ENCODE peak calls at places on chromosomes 1 and 21, in five cellular contexts. P, F, H, T and S are unnamed samples.
A peak's percentile ranks its signal among the peaks of the same experiment; 100 is the strongest.

GRCh38 chr1:77688939-77689338 is 6.5 kb upstream of the ZZZ3 start:
- DNase-seq in P (no peak), F (no peak), H (no peak), T (no peak), S (no peak)

GRCh38 chr1:58844176-58844575 is 60.3 kb upstream of the JUN start:
- DNase-seq in P (no peak), F (no peak), H (no peak), T (peak; percentile 17), S (no peak)

GRCh38 chr1:61428146-61428545 is 296.8 kb downstream of the TM2D1 start:
- DNase-seq in P (no peak), F (no peak), H (no peak), T (no peak), S (no peak)

GRCh38 chr1:229286099-229286766 is 15.3 kb downstream of the RAB4A start:
- DNase-seq in P (no peak), F (no peak), H (no peak), T (no peak), S (no peak)

GRCh38 chr1:29342351-29342750 is 106.0 kb downstream of the PTPRU start:
- DNase-seq in P (no peak), F (no peak), H (no peak), T (no peak), S (no peak)

GRCh38 chr1:8112611-8113256 is 86.6 kb upstream of the ERRFI1 start:
- DNase-seq in P (no peak), F (no peak), H (no peak), T (no peak), S (no peak)

GRCh38 chr21:14567557-14568279 is 21.6 kb upstream of the SAMSN1 start:
- DNase-seq in P (no peak), F (no peak), H (no peak), T (no peak), S (no peak)

GRCh38 chr1:93503816-93504215 is 55.9 kb downstream of the FNBP1L start:
- DNase-seq in P (no peak), F (no peak), H (no peak), T (no peak), S (no peak)

GRCh38 chr1:186139706-186140105 is 235.3 kb downstream of the TPR start:
- DNase-seq in P (no peak), F (no peak), H (no peak), T (peak; percentile 78), S (no peak)

GRCh38 chr1:210062033-210062432 is 124.0 kb downstream of the SYT14 start:
- DNase-seq in P (no peak), F (no peak), H (no peak), T (no peak), S (no peak)

GRCh38 chr21:43316156-43316845 is 110.6 kb downstream of the SIK1 start:
- DNase-seq in P (no peak), F (no peak), H (no peak), T (no peak), S (no peak)

GRCh38 chr21:43313221-43313938 is 113.6 kb downstream of the SIK1 start:
- DNase-seq in P (no peak), F (no peak), H (no peak), T (no peak), S (no peak)

GRCh38 chr21:43313939-43314405 is 113.0 kb downstream of the SIK1 start:
- DNase-seq in P (no peak), F (no peak), H (no peak), T (no peak), S (no peak)

GRCh38 chr21:43317254-43317748 is 109.6 kb downstream of the SIK1 start:
- DNase-seq in P (no peak), F (no peak), H (no peak), T (no peak), S (no peak)

DNA sequence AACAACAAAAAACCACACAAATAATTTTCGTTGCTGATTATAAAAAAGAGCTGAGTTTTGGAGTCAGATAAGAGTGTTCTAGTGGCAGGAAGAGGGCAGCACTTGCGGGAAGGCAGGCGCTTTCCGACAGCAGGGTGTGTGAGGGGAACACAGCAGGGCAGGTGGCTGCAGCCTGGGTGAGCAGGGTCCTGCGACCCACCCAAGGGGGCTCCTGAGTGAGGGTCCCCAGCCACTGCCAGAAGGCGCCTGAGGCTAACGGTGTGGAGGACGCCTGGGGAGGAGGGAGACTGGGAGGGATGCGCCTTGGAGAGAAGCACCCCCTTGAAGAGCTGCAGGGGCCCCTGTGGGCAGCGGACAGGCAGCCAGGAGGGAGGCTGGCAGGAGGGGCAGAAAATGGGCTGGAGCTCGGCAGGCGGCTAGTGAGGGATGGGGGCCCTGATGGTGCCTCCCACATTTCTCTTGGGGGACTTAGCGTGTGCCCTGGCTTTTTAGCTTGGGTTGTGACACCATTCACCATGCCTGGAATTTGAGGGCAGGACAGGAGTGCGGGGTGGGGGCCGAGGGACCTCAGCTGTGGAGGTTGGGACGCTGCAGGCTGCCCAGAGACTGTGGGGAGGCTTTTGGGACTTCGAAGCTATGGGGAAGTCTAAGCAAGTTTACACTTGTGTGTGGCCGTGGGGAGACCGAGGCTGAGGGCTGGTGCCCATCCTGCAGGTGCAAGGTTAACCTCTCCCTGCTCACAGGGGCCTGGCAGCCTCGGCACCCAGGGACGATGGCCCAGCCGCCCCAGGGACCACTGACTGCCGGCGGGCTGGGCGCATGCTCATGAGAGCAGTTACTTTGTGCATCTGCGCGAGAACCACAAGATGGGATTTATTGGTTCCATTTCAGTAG is 111.4 kb downstream of the SIK1 start:
- DNase-seq in P (no peak), F (no peak), H (no peak), T (no peak), S (no peak)
- TF ChIP-seq CTCF in P (no peak), F (no peak), H (no peak), T (no peak), S (no peak)

GRCh38 chr1:207461649-207462048 is 7.5 kb downstream of the CR2 start:
- DNase-seq in P (no peak), F (no peak), H (no peak), T (no peak), S (no peak)

GRCh38 chr1:207459008-207459407 is 4.9 kb downstream of the CR2 start:
- DNase-seq in P (no peak), F (no peak), H (no peak), T (no peak), S (no peak)

GRCh38 chr1:207462535-207462934 is 8.4 kb downstream of the CR2 start:
- DNase-seq in P (no peak), F (no peak), H (no peak), T (no peak), S (no peak)

GRCh38 chr1:207463021-207463420 is 8.9 kb downstream of the CR2 start:
- DNase-seq in P (no peak), F (no peak), H (no peak), T (no peak), S (no peak)

GRCh38 chr1:207463571-207463970 is 9.4 kb downstream of the CR2 start:
- DNase-seq in P (no peak), F (no peak), H (no peak), T (no peak), S (no peak)
- TF ChIP-seq CTCF in P (no peak), F (no peak), H (no peak), T (no peak), S (no peak)

GRCh38 chr21:44012474-44013379 is 618 bp downstream of the TRAPPC10 start:
- DNase-seq in P (peak; percentile 88), F (peak; percentile 57), H (no peak), T (peak; percentile 43), S (peak; percentile 67)
- TF ChIP-seq CTCF in P (peak; percentile 52), F (no peak), H (no peak), T (no peak), S (peak; percentile 53)

GRCh38 chr1:2227341-2228156 is 570 bp upstream of the SKI start:
- DNase-seq in P (peak; percentile 95), F (peak; percentile 97), H (no peak), T (peak; percentile 99), S (peak; percentile 97)

GRCh38 chr1:2228684-2229031 is 539 bp downstream of the SKI start:
- DNase-seq in P (no peak), F (peak; percentile 50), H (no peak), T (no peak), S (no peak)

GRCh38 chr1:2228157-2228594 is at the start of gene SKI:
- DNase-seq in P (no peak), F (no peak), H (no peak), T (no peak), S (no peak)

GRCh38 chr1:2229921-2230700 is 2.0 kb downstream of the SKI start:
- DNase-seq in P (no peak), F (no peak), H (no peak), T (peak; percentile 61), S (no peak)

GRCh38 chr1:2229032-2229920 is 1.2 kb downstream of the SKI start:
- DNase-seq in P (peak; percentile 50), F (peak; percentile 65), H (no peak), T (peak; percentile 85), S (no peak)
- TF ChIP-seq CTCF in P (no peak), F (no peak), H (no peak), T (no peak), S (no peak)

GRCh38 chr21:26912466-26912865 is 54.4 kb downstream of the ADAMTS5 start:
- DNase-seq in P (no peak), F (no peak), H (no peak), T (no peak), S (no peak)

GRCh38 chr21:26909972-26910371 is 56.9 kb downstream of the ADAMTS5 start:
- DNase-seq in P (peak; percentile 55), F (no peak), H (no peak), T (peak; percentile 10), S (no peak)
- TF ChIP-seq CTCF in P (no peak), F (no peak), H (no peak), T (peak; percentile 7), S (peak; percentile 27)